ENCODE peak calls at places on chromosomes 12 and 14, in four cellular contexts. B, T, P and E are unnamed samples.
A peak's percentile ranks its signal among the peaks of the same experiment; 100 is the strongest.

GRCh38 chr14:21528381-21529348 is 2.5 kb upstream of the SALL2 start:
- DNase-seq in T (peak; percentile 35), P (no peak), B (no peak), E (no peak)

GRCh38 chr14:32342151-32342853 is 13.2 kb downstream of the AKAP6 start:
- DNase-seq in B (no peak), P (no peak), T (peak; percentile 66), E (no peak)

GRCh38 chr12:124517260-124518050 is 50.0 kb downstream of the NCOR2 start:
- DNase-seq in B (peak; percentile 92), P (no peak), T (peak; percentile 67), E (no peak)

GRCh38 chr12:51924551-51925399 is 17.5 kb downstream of the ACVRL1 start:
- DNase-seq in P (no peak), T (no peak), B (no peak), E (no peak)

GRCh38 chr12:59736786-59737185 is 141.0 kb downstream of the SLC16A7 start:
- DNase-seq in P (no peak), T (peak; percentile 81), B (no peak), E (peak; percentile 94)

GRCh38 chr12:29552324-29552927 is 54.9 kb upstream of the OVCH1 start:
- DNase-seq in P (peak; percentile 70), B (peak; percentile 74), T (peak; percentile 83), E (peak; percentile 23)

GRCh38 chr12:23704992-23705943 is 244.2 kb downstream of the SOX5 start:
- DNase-seq in B (no peak), T (no peak), P (peak; percentile 66), E (no peak)

GRCh38 chr12:6082613-6083012 is 41.9 kb downstream of the VWF start:
- DNase-seq in P (no peak), T (no peak), B (no peak), E (no peak)

GRCh38 chr14:96351986-96352385 is 11.2 kb downstream of the ATG2B start:
- DNase-seq in P (no peak), B (no peak), T (no peak), E (peak; percentile 3)

GRCh38 chr12:124381454-124382207 is 86.7 kb downstream of the RFLNA start:
- DNase-seq in B (peak; percentile 92), T (peak; percentile 91), P (no peak), E (peak; percentile 78)

GRCh38 chr14:72594099-72594901 is 299.6 kb downstream of the DPF3 start:
- DNase-seq in B (no peak), T (no peak), P (no peak), E (no peak)

GRCh38 chr12:69648476-69648875 is 37.8 kb upstream of the LRRC10 start:
- DNase-seq in T (peak; percentile 60), P (no peak), B (no peak), E (peak; percentile 88)

GRCh38 chr12:66637693-66638301 is 41.1 kb downstream of the GRIP1 start:
- DNase-seq in B (no peak), P (no peak), T (no peak), E (no peak)

GRCh38 chr14:101927859-101928258 is 36.5 kb upstream of the DYNC1H1 start:
- DNase-seq in B (peak; percentile 53), P (no peak), T (no peak), E (peak; percentile 90)

DNA sequence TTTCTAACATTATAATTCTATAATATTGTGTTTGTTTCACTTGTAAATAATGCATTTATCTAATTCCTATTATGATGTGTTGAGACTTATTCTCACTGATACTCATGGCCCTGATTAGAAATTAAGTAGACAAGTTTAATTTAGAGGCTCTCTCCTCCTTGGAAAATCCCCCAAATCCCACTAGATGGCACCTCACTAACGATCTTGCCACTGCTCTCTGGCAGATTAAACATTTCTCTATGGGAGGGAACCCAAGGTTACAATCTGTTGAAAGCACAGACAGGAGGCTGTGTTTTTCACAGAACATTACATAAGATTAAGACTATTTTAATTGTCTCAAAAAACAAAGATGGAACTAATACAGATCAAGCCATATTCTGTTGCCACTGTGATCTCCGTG is 318.7 kb downstream of the LRFN5 start:
- DNase-seq in T (peak; percentile 63), B (no peak), P (peak; percentile 48), E (no peak)
- TF ChIP-seq CTCF in T (peak; percentile 73), B (no peak), P (peak; percentile 56), E (no peak)

GRCh38 chr14:34766060-34766459 is 51.7 kb upstream of the CFL2 start:
- DNase-seq in B (no peak), P (no peak), T (peak; percentile 47), E (no peak)
- TF ChIP-seq CTCF in B (no peak), P (peak; percentile 46), T (peak; percentile 74), E (peak; percentile 57)

DNA sequence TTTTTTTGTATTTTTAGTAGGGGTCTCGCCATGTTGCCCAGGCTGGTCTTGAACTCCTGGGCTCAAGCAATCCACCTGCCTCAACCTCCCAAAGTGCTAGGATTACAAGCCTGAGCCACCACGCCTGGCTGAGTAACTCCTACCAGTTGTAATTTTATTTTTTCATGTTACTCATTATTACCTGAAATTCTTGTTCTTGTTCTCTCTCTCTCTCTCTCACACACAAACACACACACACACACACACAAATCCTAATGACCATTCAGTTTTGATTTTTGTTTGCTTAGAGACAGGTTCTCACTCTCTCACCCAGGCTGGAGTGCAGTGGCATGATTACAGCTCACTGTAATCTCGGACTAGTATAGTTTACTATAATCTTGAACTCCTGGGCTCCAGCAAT is 30.2 kb downstream of the DNAL1 start:
- DNase-seq in P (no peak), B (no peak), T (peak; percentile 57), E (no peak)
- TF ChIP-seq CTCF in P (no peak), B (no peak), T (no peak), E (no peak)

GRCh38 chr14:22613736-22614239 is 15.7 kb downstream of the ABHD4 start:
- DNase-seq in P (no peak), T (no peak), B (no peak), E (no peak)

GRCh38 chr14:22610931-22611330 is 12.8 kb downstream of the ABHD4 start:
- DNase-seq in P (no peak), B (no peak), T (no peak), E (no peak)

GRCh38 chr14:22607291-22607690 is 9.2 kb downstream of the ABHD4 start:
- DNase-seq in P (no peak), B (no peak), T (no peak), E (no peak)

GRCh38 chr14:22614240-22614799 is 16.2 kb downstream of the ABHD4 start:
- DNase-seq in T (peak; percentile 97), B (no peak), P (peak; percentile 8), E (peak; percentile 97)

DNA sequence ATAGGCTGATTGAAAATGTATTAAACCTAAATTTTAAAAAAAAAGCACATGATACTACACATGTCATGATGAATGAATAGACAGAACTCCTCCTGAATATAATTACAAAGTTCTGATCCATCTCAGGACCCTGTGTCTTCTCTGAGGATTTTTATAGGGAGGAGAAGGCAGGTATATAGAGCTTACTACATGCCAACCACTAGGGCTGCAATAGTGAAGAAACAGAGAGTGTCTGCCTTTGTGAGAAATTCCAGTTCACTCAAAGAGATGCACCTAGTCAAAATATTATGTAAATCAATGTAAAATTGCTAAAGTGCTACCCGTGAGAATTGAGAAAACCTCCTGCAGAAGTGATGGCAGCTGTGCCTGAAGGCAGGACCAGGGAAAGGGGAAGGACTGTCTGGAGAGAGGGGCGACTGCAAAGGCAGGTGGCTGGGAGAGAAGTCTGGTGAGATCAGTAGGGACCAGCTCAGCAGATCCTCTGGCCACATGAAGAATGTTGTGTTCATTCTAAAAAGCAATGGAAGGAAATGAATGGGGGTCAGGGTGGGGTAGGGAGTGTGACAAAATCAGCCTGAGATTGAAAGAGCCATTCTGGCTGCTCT is 15.1 kb downstream of the ABHD4 start:
- DNase-seq in P (no peak), T (no peak), B (no peak), E (no peak)
- TF ChIP-seq CTCF in P (peak; percentile 9), T (peak; percentile 19), B (no peak), E (peak; percentile 62)

DNA sequence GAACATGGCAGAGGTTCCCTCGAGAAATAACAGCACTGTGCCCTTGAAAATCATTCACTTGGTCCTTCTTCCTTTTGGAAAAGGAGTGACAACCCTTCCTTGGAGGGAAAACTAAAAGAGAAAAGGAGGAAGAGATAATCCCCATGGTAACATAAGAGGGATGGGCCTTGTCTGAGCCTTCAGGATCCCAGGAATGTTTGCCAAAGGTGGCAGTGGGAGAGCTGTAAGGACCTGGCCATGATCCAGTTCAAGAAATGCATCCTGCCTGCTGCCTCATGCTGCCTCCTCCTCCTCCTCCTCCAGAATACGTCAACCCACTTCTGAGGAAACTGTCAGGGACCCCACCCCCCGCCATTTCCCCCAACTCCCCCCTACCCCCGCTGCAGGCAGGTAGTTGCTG is 118.8 kb downstream of the KCNK10 start:
- DNase-seq in P (no peak), T (peak; percentile 48), B (no peak), E (no peak)
- TF ChIP-seq CTCF in P (no peak), T (no peak), B (no peak), E (no peak)